ENCODE peak calls at places on chromosome X, in nine cellular contexts. Z is cardiac muscle cell, I is heart right ventricle, U is esophagus squamous epithelium, B is fibroblast of mammary gland, Q is stomach, K is psoas muscle, L is lower leg skin, R is SK-N-SH. W is an unnamed sample.
A peak's percentile ranks its signal among the peaks of the same experiment; 100 is the strongest.

GRCh38 chrX:100994352-100995281 is 25.1 kb downstream of the ARL13A start:
- DNase-seq in Q (no peak), I (no peak), Z (no peak), R (no peak), K (no peak), B (peak; percentile 59), L (no peak), U (no peak), W (no peak)

GRCh38 chrX:50168305-50168704 is 32.5 kb downstream of the AKAP4 start:
- DNase-seq in Q (no peak), K (no peak), B (peak; percentile 34), I (no peak), R (no peak), L (no peak), U (no peak), Z (no peak), W (no peak)

GRCh38 chrX:130106071-130106470 is 4.2 kb downstream of the ELF4 start:
- DNase-seq in B (peak; percentile 48), R (peak; percentile 9), I (no peak), Z (no peak), Q (no peak), L (no peak), U (no peak), K (no peak), W (no peak)

GRCh38 chrX:103734125-103734760 is 23.5 kb downstream of the TMEM31 start:
- DNase-seq in Q (no peak), R (no peak), I (no peak), Z (no peak), U (no peak), B (peak; percentile 55), L (no peak), K (no peak), W (no peak)

GRCh38 chrX:18855919-18856644 is 127.8 kb downstream of the PHKA2 start:
- DNase-seq in Z (no peak), U (no peak), R (no peak), B (peak; percentile 41), I (no peak), L (no peak), K (no peak), Q (no peak), W (no peak)

GRCh38 chrX:130120321-130120731 is 10.0 kb upstream of the ELF4 start:
- DNase-seq in B (no peak), L (no peak), Z (peak; percentile 35), I (peak; percentile 35), U (no peak), R (no peak), Q (no peak), K (no peak), W (no peak)

GRCh38 chrX:123138473-123138872 is 45.6 kb upstream of the GRIA3 start:
- DNase-seq in R (no peak), B (peak; percentile 74), K (no peak), Q (no peak), Z (no peak), U (no peak), I (no peak), L (no peak), W (no peak)

GRCh38 chrX:120857240-120857639 is 18.4 kb downstream of the CT47B1 start:
- DNase-seq in R (no peak), B (peak; percentile 2), Z (no peak), U (no peak), K (no peak), Q (no peak), I (no peak), L (no peak), W (no peak)

GRCh38 chrX:45621356-45622041 is 420.8 kb upstream of the DIPK2B start:
- DNase-seq in R (no peak), U (no peak), I (no peak), Q (no peak), K (no peak), Z (no peak), B (peak; percentile 93), L (no peak), W (peak; percentile 24)

GRCh38 chrX:149505671-149506070 is 565 bp upstream of the IDS start:
- DNase-seq in L (no peak), U (no peak), Z (no peak), R (no peak), K (no peak), B (no peak), Q (no peak), I (no peak), W (no peak)

GRCh38 chrX:35115205-35115604 is 172.6 kb downstream of the FAM47B start:
- DNase-seq in L (no peak), R (no peak), Q (no peak), K (no peak), B (peak; percentile 56), U (no peak), I (no peak), Z (no peak), W (peak; percentile 44)

GRCh38 chrX:92232182-92232581 is 453.0 kb downstream of the PCDH11X start:
- DNase-seq in U (no peak), Q (no peak), B (peak; percentile 4), K (no peak), I (no peak), Z (peak; percentile 44), R (peak; percentile 16), L (no peak), W (no peak)

GRCh38 chrX:134706138-134706537 is 47.9 kb upstream of the PLAC1 start:
- DNase-seq in K (no peak), B (no peak), R (no peak), I (no peak), L (no peak), Z (no peak), Q (no peak), U (no peak), W (no peak)

GRCh38 chrX:31331928-31332327 is 260.1 kb upstream of the FTHL17 start:
- DNase-seq in R (peak; percentile 22), K (no peak), U (no peak), I (no peak), Z (peak; percentile 8), B (no peak), L (no peak), Q (no peak), W (no peak)

GRCh38 chrX:41010188-41010846 is 74.9 kb upstream of the USP9X start:
- DNase-seq in K (peak; percentile 73), R (peak; percentile 65), Q (peak; percentile 79), U (peak; percentile 10), Z (peak; percentile 56), B (peak; percentile 91), I (peak; percentile 70), L (peak; percentile 77), W (peak; percentile 52)

GRCh38 chrX:122572461-122572860 is 611.6 kb upstream of the GRIA3 start:
- DNase-seq in B (peak; percentile 53), Q (no peak), L (no peak), Z (no peak), K (no peak), I (no peak), R (no peak), U (no peak), W (no peak)

GRCh38 chrX:129781134-129782014 is 1.6 kb downstream of the SASH3 start:
- DNase-seq in L (no peak), R (no peak), Q (peak; percentile 50), Z (no peak), U (peak; percentile 28), I (peak; percentile 23), K (peak; percentile 25), B (no peak), W (no peak)

GRCh38 chrX:102714994-102715393 is 2.7 kb downstream of the GPRASP2 start:
- DNase-seq in Z (no peak), R (peak; percentile 9), Q (no peak), L (no peak), B (peak; percentile 7), K (no peak), U (no peak), I (no peak), W (no peak)

GRCh38 chrX:30212172-30212571 is 3.2 kb upstream of the MAGEB2 start:
- DNase-seq in I (no peak), R (no peak), U (no peak), B (no peak), Z (no peak), K (no peak), L (no peak), Q (no peak), W (no peak)

GRCh38 chrX:153474266-153474665 is 3.9 kb upstream of the HAUS7 start:
- DNase-seq in I (no peak), L (no peak), Z (no peak), R (no peak), K (no peak), Q (no peak), U (no peak), B (no peak), W (no peak)
- H3K4me3 ChIP-seq in I (no peak overlapping the region), L (no peak overlapping the region), Z (no peak overlapping the region), R (no peak overlapping the region), K (no peak overlapping the region), Q (no peak overlapping the region), U (peak overlapping the region; percentile 56), B (no peak overlapping the region), W (no peak overlapping the region)

GRCh38 chrX:25858273-25858880 is 279.8 kb upstream of the MAGEB18 start:
- DNase-seq in R (no peak), Q (no peak), L (no peak), I (no peak), U (no peak), K (no peak), Z (no peak), B (no peak), W (no peak)
- TF ChIP-seq CTCF in R (no peak), Q (no peak), L (no peak), I (no peak), U (no peak), K (no peak), Z (peak; percentile 18), B (no peak), W (no peak)

GRCh38 chrX:39624166-39624565 is 473.6 kb downstream of the BCOR start:
- DNase-seq in L (no peak), I (no peak), U (no peak), K (no peak), Z (no peak), R (no peak), B (no peak), Q (no peak), W (no peak)

GRCh38 chrX:39626749-39627148 is 471.0 kb downstream of the BCOR start:
- DNase-seq in Z (no peak), L (no peak), U (no peak), I (no peak), Q (no peak), R (no peak), B (no peak), K (no peak), W (no peak)

GRCh38 chrX:39629001-39629400 is 468.8 kb downstream of the BCOR start:
- DNase-seq in U (no peak), B (no peak), Q (no peak), R (no peak), I (no peak), L (no peak), K (no peak), Z (no peak), W (no peak)

GRCh38 chrX:39627257-39627656 is 470.5 kb downstream of the BCOR start:
- DNase-seq in Z (no peak), R (peak; percentile 25), K (no peak), L (no peak), U (no peak), B (no peak), Q (peak; percentile 31), I (no peak), W (no peak)

GRCh38 chrX:39625810-39626209 is 471.9 kb downstream of the BCOR start:
- DNase-seq in R (no peak), K (no peak), Z (no peak), Q (no peak), L (no peak), B (no peak), U (no peak), I (no peak), W (no peak)
- H3K4me3 ChIP-seq in R (no peak overlapping the region), K (no peak overlapping the region), Z (no peak overlapping the region), Q (no peak overlapping the region), L (no peak overlapping the region), B (no peak overlapping the region), U (no peak overlapping the region), I (no peak overlapping the region), W (no peak overlapping the region)

GRCh38 chrX:74291964-74292891 is 11.8 kb upstream of the ZCCHC13 start:
- DNase-seq in K (peak; percentile 87), L (peak; percentile 88), B (peak; percentile 85), Z (peak; percentile 89), U (peak; percentile 43), I (peak; percentile 84), R (peak; percentile 89), Q (peak; percentile 86), W (peak; percentile 56)
- TF ChIP-seq CTCF in K (no peak), L (no peak), B (no peak), Z (peak; percentile 29), U (no peak), I (no peak), R (peak; percentile 41), Q (no peak), W (no peak)